ENCODE peak calls at places on chromosomes 12 and 14, in nine cellular contexts. F is breast epithelium, Y is mammary epithelial cell, Q is tibial artery, E is psoas muscle, M is OCI-LY7, P is AG10803, R is transverse colon, J is lung. S is an unnamed sample.
A peak's percentile ranks its signal among the peaks of the same experiment; 100 is the strongest.

GRCh38 chr14:34052658-34053014 is 101.8 kb upstream of the EGLN3 start:
- DNase-seq in Y (peak; percentile 75), M (no peak), P (peak; percentile 36), E (peak; percentile 35), Q (peak; percentile 26), J (no peak), F (no peak), R (no peak), S (peak; percentile 34)

GRCh38 chr12:95674631-95675030 is 115.9 kb downstream of the NTN4 start:
- DNase-seq in Q (no peak), P (peak; percentile 8), J (no peak), F (no peak), Y (no peak), R (no peak), M (no peak), E (no peak), S (peak; percentile 34)

GRCh38 chr14:89269404-89269803 is 147.6 kb downstream of the FOXN3 start:
- DNase-seq in Q (no peak), M (no peak), Y (no peak), R (no peak), E (no peak), P (no peak), F (no peak), J (no peak), S (no peak)

GRCh38 chr14:61388976-61389576 is 67.7 kb downstream of the PRKCH start:
- DNase-seq in R (no peak), M (no peak), Y (peak; percentile 68), J (no peak), Q (no peak), E (no peak), F (no peak), P (peak; percentile 1), S (peak; percentile 47)

GRCh38 chr12:6229823-6230222 is 29.6 kb downstream of the CD9 start:
- DNase-seq in Q (peak; percentile 88), J (no peak), Y (peak; percentile 82), E (peak; percentile 73), R (peak; percentile 68), F (no peak), M (no peak), P (peak; percentile 86), S (peak; percentile 40)

GRCh38 chr14:74667758-74668157 is 45.1 kb downstream of the AREL1 start:
- DNase-seq in Q (no peak), P (peak; percentile 45), J (no peak), M (no peak), Y (no peak), F (no peak), E (no peak), R (no peak), S (no peak)

GRCh38 chr12:82682851-82683261 is 3.9 kb upstream of the TMTC2 start:
- DNase-seq in J (no peak), Q (no peak), E (no peak), R (no peak), Y (no peak), F (no peak), M (peak; percentile 54), P (peak; percentile 53), S (peak; percentile 54)

GRCh38 chr12:47821346-47821706 is 1.6 kb upstream of the HDAC7 start:
- DNase-seq in F (no peak), J (no peak), Q (no peak), E (no peak), Y (no peak), M (no peak), R (no peak), P (peak; percentile 50), S (no peak)

GRCh38 chr14:27435923-27436674 is 838.3 kb upstream of the NOVA1 start:
- DNase-seq in P (no peak), J (no peak), F (no peak), Y (no peak), M (no peak), E (no peak), Q (no peak), R (no peak), S (no peak)

GRCh38 chr12:23640754-23641153 is 308.7 kb downstream of the SOX5 start:
- DNase-seq in Q (no peak), J (no peak), M (no peak), E (no peak), Y (no peak), R (no peak), P (no peak), F (no peak), S (no peak)

GRCh38 chr12:95214466-95214865 is 2.8 kb downstream of the FGD6 start:
- DNase-seq in P (no peak), E (no peak), Q (no peak), M (no peak), F (no peak), R (no peak), Y (no peak), J (no peak), S (peak; percentile 39)

GRCh38 chr12:112151766-112152541 is 26.6 kb downstream of the TRAFD1 start:
- DNase-seq in J (no peak), M (no peak), Q (no peak), P (no peak), Y (no peak), R (no peak), E (no peak), F (no peak), S (no peak)

GRCh38 chr12:64273527-64274403 is 51.7 kb upstream of the KICS2 start:
- DNase-seq in P (no peak), F (no peak), Q (no peak), Y (peak; percentile 9), E (no peak), R (peak; percentile 8), M (no peak), J (no peak), S (peak; percentile 47)

GRCh38 chr12:131129839-131130238 is 176.1 kb downstream of the ADGRD1 start:
- DNase-seq in M (no peak), P (no peak), J (no peak), Q (no peak), R (no peak), E (no peak), F (no peak), Y (no peak), S (no peak)

GRCh38 chr14:56962431-56962830 is 152.2 kb upstream of the OTX2 start:
- DNase-seq in P (no peak), J (no peak), Y (no peak), E (no peak), R (no peak), F (no peak), M (no peak), Q (no peak), S (no peak)

GRCh38 chr14:65412881-65413738 is 580 bp downstream of the FUT8 start:
- DNase-seq in P (peak; percentile 72), E (peak; percentile 13), Y (peak; percentile 68), R (peak; percentile 77), J (peak; percentile 64), F (no peak), Q (peak; percentile 56), M (peak; percentile 86), S (peak; percentile 64)

DNA sequence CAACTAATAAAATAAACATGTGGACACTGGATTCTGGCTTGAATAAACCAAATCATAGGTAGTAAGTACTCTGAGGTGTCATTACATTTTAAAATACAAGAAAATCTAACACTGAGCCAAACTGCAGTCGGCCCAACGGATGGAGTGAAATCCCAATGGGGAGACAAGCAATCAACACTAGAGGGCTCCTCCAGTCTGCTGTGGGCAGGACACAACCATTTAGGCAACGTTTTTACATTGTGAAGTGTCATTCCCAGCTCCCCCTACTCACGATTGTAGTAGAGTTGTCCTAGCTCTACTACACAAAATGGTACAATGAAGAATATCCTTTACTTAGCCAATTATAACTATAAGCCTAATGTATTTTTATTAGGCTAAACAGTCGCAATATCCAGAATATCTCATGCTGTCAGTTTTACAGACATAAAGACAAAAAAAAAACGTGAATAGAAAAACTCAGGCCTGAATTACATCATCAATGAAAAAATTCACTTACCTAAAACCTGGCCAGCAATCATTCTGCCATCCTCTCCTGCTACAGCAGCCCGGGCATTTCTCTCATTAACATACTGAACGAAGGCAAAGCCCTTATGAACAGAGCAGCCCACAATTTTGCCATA is 35.7 kb downstream of the HNRNPC start:
- DNase-seq in E (no peak), M (peak; percentile 16), F (no peak), Q (no peak), R (no peak), Y (no peak), P (no peak), J (no peak), S (peak; percentile 43)
- TF ChIP-seq CTCF in E (peak; percentile 33), M (peak; percentile 63), F (no peak), Q (no peak), R (no peak), Y (peak; percentile 19), P (peak; percentile 39), J (no peak), S (no peak)

GRCh38 chr14:67619446-67620216 is at the start of gene ARG2:
- DNase-seq in E (peak; percentile 95), F (peak; percentile 99), J (peak; percentile 99), M (peak; percentile 85), R (peak; percentile 100), P (peak; percentile 85), Q (peak; percentile 98), Y (peak; percentile 95), S (peak; percentile 96)
- TF ChIP-seq CTCF in E (no peak), F (no peak), J (no peak), M (no peak), R (no peak), P (no peak), Q (no peak), Y (no peak), S (no peak)

GRCh38 chr14:103504991-103505565 is 17.6 kb downstream of the CKB start:
- DNase-seq in M (no peak), Q (peak; percentile 15), J (no peak), F (no peak), P (no peak), R (no peak), E (no peak), Y (no peak), S (no peak)
- TF ChIP-seq CTCF in M (no peak), Q (no peak), J (no peak), F (no peak), P (peak; percentile 14), R (no peak), E (no peak), Y (no peak), S (no peak)

GRCh38 chr12:27119797-27120196 is 37.4 kb upstream of the C12orf71 start:
- DNase-seq in F (no peak), P (no peak), R (no peak), J (no peak), E (no peak), Y (no peak), M (no peak), Q (no peak), S (no peak)

GRCh38 chr12:27123642-27124041 is 41.3 kb upstream of the C12orf71 start:
- DNase-seq in Y (peak; percentile 21), P (peak; percentile 6), Q (no peak), J (no peak), M (peak; percentile 33), E (no peak), R (no peak), F (no peak), S (peak; percentile 53)
- TF ChIP-seq CTCF in Y (no peak), P (no peak), Q (no peak), J (peak; percentile 21), M (peak; percentile 64), E (peak; percentile 9), R (peak; percentile 18), F (peak; percentile 20), S (peak; percentile 34)

GRCh38 chr14:35898217-35898775 is 72.2 kb downstream of the BRMS1L start:
- DNase-seq in E (no peak), P (no peak), F (no peak), M (no peak), J (no peak), R (no peak), Q (no peak), Y (no peak), S (no peak)
- TF ChIP-seq CTCF in E (no peak), P (no peak), F (no peak), M (no peak), J (no peak), R (no peak), Q (no peak), Y (no peak), S (no peak)